ENCODE peak calls at places on chromosomes 2 and 18, in seven cellular contexts. I, R, N, G, O, L and W are unnamed samples.

GRCh38 chr2:28751956-28752607 is 452 bp downstream of the PPP1CB start:
- DNase-seq in R (no peak), O (no peak), I (no peak), N (no peak), G (peak; percentile 88), L (peak; percentile 39), W (no peak)

GRCh38 chr2:108786354-108787208 is at the start of gene CCDC138:
- DNase-seq in G (peak; percentile 95), R (peak; percentile 76), I (peak; percentile 90), L (peak; percentile 95), O (peak; percentile 97), N (peak; percentile 72), W (peak; percentile 96)

GRCh38 chr2:150644298-150645067 is 157.0 kb upstream of the RND3 start:
- DNase-seq in L (no peak), R (peak; percentile 83), O (no peak), I (no peak), N (no peak), G (no peak), W (no peak)

GRCh38 chr2:6372317-6372903 is 493.3 kb downstream of the CMPK2 start:
- DNase-seq in G (peak; percentile 24), O (no peak), L (no peak), I (no peak), N (no peak), R (peak; percentile 98), W (peak; percentile 7)

GRCh38 chr18:79526468-79527460 is 131.0 kb downstream of the NFATC1 start:
- DNase-seq in I (no peak), L (no peak), N (no peak), G (no peak), O (no peak), R (no peak), W (no peak)

GRCh38 chr18:37567061-37567993 is 1.7 kb upstream of the CELF4 start:
- DNase-seq in N (peak; percentile 22), R (no peak), L (no peak), G (peak; percentile 71), I (no peak), O (peak; percentile 62), W (no peak)

GRCh38 chr18:11908182-11909080 is at the start of gene MPPE1:
- DNase-seq in N (peak; percentile 66), G (peak; percentile 98), L (peak; percentile 90), O (peak; percentile 94), I (peak; percentile 22), R (peak; percentile 77), W (peak; percentile 91)

GRCh38 chr18:47594621-47595086 is 335.8 kb downstream of the SMAD2 start:
- DNase-seq in I (no peak), N (peak; percentile 72), O (no peak), R (no peak), G (peak; percentile 87), L (no peak), W (no peak)

GRCh38 chr2:86453838-86454237 is 12.7 kb downstream of the KDM3A start:
- DNase-seq in I (no peak), N (peak; percentile 32), O (no peak), G (no peak), R (peak; percentile 55), L (no peak), W (no peak)

GRCh38 chr2:143717532-143718168 is 588.4 kb downstream of the ARHGAP15 start:
- DNase-seq in I (no peak), G (no peak), N (no peak), R (peak; percentile 11), O (no peak), L (no peak), W (no peak)

GRCh38 chr2:222653280-222653679 is 2.6 kb downstream of the FARSB start:
- DNase-seq in N (no peak), I (no peak), O (no peak), G (no peak), L (no peak), R (no peak), W (no peak)